ENCODE peak calls at places on chromosomes 16 and 17, in seven cellular contexts. N is body of pancreas, L is B cell, R is cardiac muscle cell, F is Peyer's patch, T is HFF-Myc, S is K562. Z is an unnamed sample.

GRCh38 chr17:8832711-8833352 is 33.7 kb upstream of the MFSD6L start:
- DNase-seq in R (no peak), F (peak; percentile 54), L (peak; percentile 62), T (no peak), N (no peak), S (peak; percentile 65), Z (no peak)

GRCh38 chr16:81544261-81544660 is 99.7 kb downstream of the CMIP start:
- DNase-seq in N (no peak), R (no peak), L (no peak), F (no peak), S (no peak), T (no peak), Z (no peak)

GRCh38 chr17:80319262-80319998 is 58.8 kb downstream of the RNF213 start:
- DNase-seq in F (peak; percentile 34), S (no peak), L (no peak), T (no peak), R (no peak), N (no peak), Z (no peak)

GRCh38 chr17:48637323-48638260 is 11.4 kb upstream of the HOXB9 start:
- DNase-seq in R (peak; percentile 67), T (peak; percentile 6), N (no peak), S (no peak), L (no peak), F (no peak), Z (peak; percentile 82)

GRCh38 chr16:55933038-55933437 is 57.9 kb upstream of the CES5A start:
- DNase-seq in L (no peak), T (no peak), S (no peak), N (no peak), R (no peak), F (no peak), Z (no peak)

GRCh38 chr16:29825145-29826044 is 5.1 kb downstream of the MVP start:
- DNase-seq in T (peak; percentile 70), S (peak; percentile 42), N (peak; percentile 40), F (peak; percentile 74), L (no peak), R (peak; percentile 79), Z (peak; percentile 74)

GRCh38 chr17:30334421-30334820 is 564 bp upstream of the TMIGD1 start:
- DNase-seq in N (no peak), R (no peak), S (no peak), T (no peak), F (no peak), L (no peak), Z (no peak)

GRCh38 chr16:68954871-68955635 is 111.7 kb downstream of the TANGO6 start:
- DNase-seq in R (no peak), T (no peak), L (no peak), N (no peak), S (no peak), F (no peak), Z (no peak)

GRCh38 chr17:1515640-1516402 is 591 bp downstream of the INPP5K start:
- DNase-seq in L (peak; percentile 77), R (peak; percentile 93), T (peak; percentile 83), F (peak; percentile 89), N (peak; percentile 65), S (peak; percentile 57), Z (peak; percentile 83)

GRCh38 chr17:62032480-62032879 is 32.6 kb downstream of the MED13 start:
- DNase-seq in T (no peak), S (no peak), R (no peak), N (no peak), L (no peak), F (no peak), Z (no peak)

GRCh38 chr16:57374067-57374534 is 1.8 kb downstream of the CX3CL1 start:
- DNase-seq in N (no peak), S (no peak), L (no peak), R (peak; percentile 67), T (no peak), F (no peak), Z (no peak)

GRCh38 chr17:82588266-82589175 is 59.7 kb downstream of the WDR45B start:
- DNase-seq in T (no peak), L (no peak), F (no peak), S (no peak), R (no peak), N (no peak), Z (no peak)

GRCh38 chr16:88999457-89000206 is 22.6 kb upstream of the CBFA2T3 start:
- DNase-seq in F (peak; percentile 62), R (peak; percentile 12), L (no peak), T (no peak), N (no peak), S (peak; percentile 88), Z (no peak)

GRCh38 chr17:35745749-35746320 is 7.2 kb downstream of the GAS2L2 start:
- DNase-seq in R (no peak), L (no peak), S (no peak), N (no peak), F (no peak), T (no peak), Z (no peak)

GRCh38 chr17:82065638-82066303 is at the start of gene DUS1L:
- DNase-seq in F (peak; percentile 76), L (peak; percentile 99), N (peak; percentile 72), R (peak; percentile 72), S (peak; percentile 87), T (no peak), Z (no peak)

GRCh38 chr17:29034510-29034909 is 8.4 kb upstream of the PIPOX start:
- DNase-seq in R (no peak), L (no peak), S (no peak), F (no peak), T (no peak), N (no peak), Z (no peak)

GRCh38 chr17:27577124-27577761 is 53.7 kb upstream of the LGALS9 start:
- DNase-seq in R (peak; percentile 72), F (no peak), S (peak; percentile 44), L (no peak), T (no peak), N (peak; percentile 70), Z (peak; percentile 41)

GRCh38 chr17:43767713-43768059 is 9.1 kb upstream of the SOST start:
- DNase-seq in T (no peak), R (no peak), N (no peak), L (no peak), F (no peak), S (no peak), Z (no peak)

GRCh38 chr17:43468746-43469544 is 14.8 kb upstream of the DHX8 start:
- DNase-seq in F (no peak), N (no peak), T (peak; percentile 82), S (no peak), L (no peak), R (peak; percentile 41), Z (peak; percentile 95)

GRCh38 chr17:2792541-2793169 is 3.6 kb upstream of the RAP1GAP2 start:
- DNase-seq in L (peak; percentile 46), T (no peak), S (no peak), R (no peak), F (no peak), N (no peak), Z (no peak)

GRCh38 chr16:1420540-1421205 is at the start of gene UQCC4:
- DNase-seq in R (peak; percentile 99), S (peak; percentile 96), T (peak; percentile 96), F (peak; percentile 99), L (peak; percentile 98), N (peak; percentile 99), Z (peak; percentile 97)

GRCh38 chr17:19533718-19534561 is at the start of gene SLC47A1:
- DNase-seq in L (peak; percentile 44), T (no peak), N (peak; percentile 13), S (no peak), F (no peak), R (peak; percentile 27), Z (no peak)

GRCh38 chr17:37405955-37406634 is 541 bp downstream of the ACACA start:
- DNase-seq in S (no peak), N (no peak), L (no peak), F (no peak), T (no peak), R (peak; percentile 6), Z (peak; percentile 4)

GRCh38 chr17:37410357-37410756 is 3.7 kb downstream of the TADA2A start:
- DNase-seq in R (no peak), F (no peak), T (no peak), N (no peak), S (no peak), L (no peak), Z (no peak)

GRCh38 chr17:37406635-37407455 is at the start of the genes ACACA and TADA2A:
- DNase-seq in L (peak; percentile 96), T (peak; percentile 20), F (peak; percentile 88), S (peak; percentile 95), N (peak; percentile 82), R (peak; percentile 86), Z (peak; percentile 55)
- TF ChIP-seq CTCF in L (no peak), T (no peak), F (peak; percentile 45), S (no peak), N (peak; percentile 44), R (no peak), Z (no peak)

GRCh38 chr17:73562896-73563295 is 81.3 kb downstream of the SDK2 start:
- DNase-seq in F (no peak), N (no peak), S (no peak), L (no peak), T (no peak), R (no peak), Z (no peak)

GRCh38 chr17:73561066-73561465 is 83.2 kb downstream of the SDK2 start:
- DNase-seq in R (no peak), N (no peak), F (no peak), S (no peak), T (no peak), L (no peak), Z (no peak)

GRCh38 chr17:73564856-73565255 is 79.4 kb downstream of the SDK2 start:
- DNase-seq in S (no peak), L (no peak), R (no peak), N (no peak), T (no peak), F (no peak), Z (no peak)

GRCh38 chr17:73559532-73559931 is 84.7 kb downstream of the SDK2 start:
- DNase-seq in R (no peak), S (no peak), F (no peak), T (no peak), N (no peak), L (no peak), Z (no peak)

GRCh38 chr17:73560661-73561060 is 83.6 kb downstream of the SDK2 start:
- DNase-seq in F (no peak), R (no peak), S (peak; percentile 26), T (no peak), L (no peak), N (no peak), Z (no peak)
- TF ChIP-seq CTCF in F (no peak), R (no peak), S (peak; percentile 14), T (no peak), L (no peak), N (no peak), Z (no peak)

DNA sequence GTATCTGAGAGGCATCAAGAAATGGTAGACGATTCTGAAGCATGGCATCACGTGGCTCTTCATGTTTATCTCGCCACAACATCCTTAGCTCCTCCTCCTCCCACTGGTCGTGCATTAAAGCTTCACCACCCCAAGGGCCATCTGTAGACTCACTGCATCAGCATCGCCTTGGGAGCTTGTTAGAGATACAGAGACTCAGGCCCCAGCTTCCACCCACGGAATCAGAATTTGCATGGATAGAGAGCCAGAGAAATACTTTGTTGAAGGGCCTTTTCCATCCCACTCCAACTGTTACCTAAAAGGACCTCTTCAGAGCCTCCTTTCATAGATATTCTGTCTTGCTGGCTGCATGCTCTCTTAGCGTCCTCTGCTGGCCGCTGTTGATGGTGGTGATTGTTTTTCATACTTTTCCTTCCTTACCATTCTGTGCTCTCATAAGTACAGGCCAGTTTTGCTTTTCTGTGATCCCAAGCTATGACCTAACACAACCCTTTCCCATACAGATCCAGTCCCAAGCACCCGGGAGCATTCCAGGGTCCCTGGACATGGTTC is 1049.4 kb upstream of the EEF2KMT start:
- DNase-seq in N (no peak), S (no peak), T (no peak), F (no peak), L (no peak), R (no peak), Z (no peak)
- TF ChIP-seq CTCF in N (no peak), S (peak; percentile 26), T (no peak), F (no peak), L (no peak), R (no peak), Z (peak; percentile 59)

GRCh38 chr16:75555213-75555706 is 792 bp downstream of the TMEM231 start:
- DNase-seq in S (peak; percentile 93), R (peak; percentile 94), L (no peak), F (peak; percentile 78), N (peak; percentile 72), T (peak; percentile 87), Z (peak; percentile 92)
- TF ChIP-seq CTCF in S (no peak), R (no peak), L (no peak), F (no peak), N (no peak), T (no peak), Z (no peak)

Z was measured in HFFc6.